ENCODE peak calls at places on chromosome 17, in ten cellular contexts. One of them, this sample, is unnamed. For H3K9me3, the result is how much of the 10 kb centered on the place peaks cover.

GRCh38 chr17:72931635-72932034 is 160.9 kb downstream of the SLC39A11 start:
- DNase-seq in small intestine: peak
- DNase-seq in stomach: no peak
- DNase-seq in SK-N-MC: no peak
- DNase-seq in thoracic aorta: no peak
- DNase-seq in fibroblast of lung: no peak
- DNase-seq in A549: no peak
- DNase-seq in PC-3: no peak
- DNase-seq in iPS DF 6.9: no peak
- DNase-seq in heart right ventricle: no peak
- DNase-seq in this sample: no peak

GRCh38 chr17:47844814-47845453 is 3.9 kb upstream of the SCRN2 start:
- DNase-seq in small intestine: no peak
- DNase-seq in stomach: no peak
- DNase-seq in SK-N-MC: no peak
- DNase-seq in thoracic aorta: no peak
- DNase-seq in fibroblast of lung: no peak
- DNase-seq in A549: no peak
- DNase-seq in PC-3: peak
- DNase-seq in iPS DF 6.9: no peak
- DNase-seq in heart right ventricle: no peak
- DNase-seq in this sample: no peak

GRCh38 chr17:11182430-11182829 is 58.6 kb upstream of the SHISA6 start:
- DNase-seq in small intestine: no peak
- DNase-seq in stomach: no peak
- DNase-seq in SK-N-MC: no peak
- DNase-seq in thoracic aorta: no peak
- DNase-seq in fibroblast of lung: no peak
- DNase-seq in A549: no peak
- DNase-seq in PC-3: no peak
- DNase-seq in iPS DF 6.9: no peak
- DNase-seq in heart right ventricle: no peak
- DNase-seq in this sample: no peak

GRCh38 chr17:57889892-57890856 is 40.3 kb upstream of the MRPS23 start:
- DNase-seq in small intestine: no peak
- DNase-seq in stomach: peak
- DNase-seq in SK-N-MC: no peak
- DNase-seq in thoracic aorta: peak
- DNase-seq in fibroblast of lung: peak
- DNase-seq in A549: peak
- DNase-seq in PC-3: peak
- DNase-seq in iPS DF 6.9: no peak
- DNase-seq in heart right ventricle: peak
- DNase-seq in this sample: no peak

GRCh38 chr17:82449136-82449882 is 1.2 kb downstream of the CYBC1 start:
- DNase-seq in small intestine: peak
- DNase-seq in stomach: peak
- DNase-seq in SK-N-MC: no peak
- DNase-seq in thoracic aorta: no peak
- DNase-seq in fibroblast of lung: no peak
- DNase-seq in A549: no peak
- DNase-seq in PC-3: no peak
- DNase-seq in iPS DF 6.9: no peak
- DNase-seq in heart right ventricle: peak
- DNase-seq in this sample: no peak

GRCh38 chr17:18217412-18218015 is 7.9 kb upstream of the LLGL1 start:
- DNase-seq in small intestine: peak
- DNase-seq in stomach: peak
- DNase-seq in SK-N-MC: no peak
- DNase-seq in thoracic aorta: no peak
- DNase-seq in fibroblast of lung: peak
- DNase-seq in A549: peak
- DNase-seq in PC-3: peak
- DNase-seq in iPS DF 6.9: peak
- DNase-seq in heart right ventricle: peak
- DNase-seq in this sample: no peak

GRCh38 chr17:4258867-4259266 is 4.9 kb downstream of the ANKFY1 start:
- DNase-seq in small intestine: no peak
- DNase-seq in stomach: no peak
- DNase-seq in SK-N-MC: no peak
- DNase-seq in thoracic aorta: no peak
- DNase-seq in fibroblast of lung: no peak
- DNase-seq in A549: no peak
- DNase-seq in PC-3: no peak
- DNase-seq in iPS DF 6.9: no peak
- DNase-seq in heart right ventricle: no peak
- DNase-seq in this sample: no peak

GRCh38 chr17:66964083-66964771 is at the start of gene CACNG4:
- DNase-seq in small intestine: no peak
- DNase-seq in stomach: no peak
- DNase-seq in SK-N-MC: no peak
- DNase-seq in thoracic aorta: no peak
- DNase-seq in fibroblast of lung: no peak
- DNase-seq in A549: no peak
- DNase-seq in PC-3: no peak
- DNase-seq in iPS DF 6.9: no peak
- DNase-seq in heart right ventricle: no peak
- DNase-seq in this sample: no peak

GRCh38 chr17:40016692-40017000 is 1.4 kb downstream of the CSF3 start:
- DNase-seq in small intestine: no peak
- DNase-seq in stomach: no peak
- DNase-seq in SK-N-MC: no peak
- DNase-seq in thoracic aorta: no peak
- DNase-seq in fibroblast of lung: no peak
- DNase-seq in A549: no peak
- DNase-seq in PC-3: no peak
- DNase-seq in iPS DF 6.9: no peak
- DNase-seq in heart right ventricle: no peak
- DNase-seq in this sample: no peak

GRCh38 chr17:40017422-40018080 is 2.3 kb downstream of the CSF3 start:
- DNase-seq in small intestine: no peak
- DNase-seq in stomach: no peak
- DNase-seq in SK-N-MC: no peak
- DNase-seq in thoracic aorta: no peak
- DNase-seq in fibroblast of lung: no peak
- DNase-seq in A549: no peak
- DNase-seq in PC-3: no peak
- DNase-seq in iPS DF 6.9: no peak
- DNase-seq in heart right ventricle: no peak
- DNase-seq in this sample: no peak

GRCh38 chr17:40020146-40020545 is 4.9 kb downstream of the CSF3 start:
- DNase-seq in small intestine: no peak
- DNase-seq in stomach: no peak
- DNase-seq in SK-N-MC: no peak
- DNase-seq in thoracic aorta: no peak
- DNase-seq in fibroblast of lung: no peak
- DNase-seq in A549: no peak
- DNase-seq in PC-3: no peak
- DNase-seq in iPS DF 6.9: no peak
- DNase-seq in heart right ventricle: no peak
- DNase-seq in this sample: no peak

GRCh38 chr17:40019140-40019991 is 4.1 kb downstream of the CSF3 start:
- DNase-seq in small intestine: no peak
- DNase-seq in stomach: no peak
- DNase-seq in SK-N-MC: no peak
- DNase-seq in thoracic aorta: no peak
- DNase-seq in fibroblast of lung: peak
- DNase-seq in A549: no peak
- DNase-seq in PC-3: no peak
- DNase-seq in iPS DF 6.9: no peak
- DNase-seq in heart right ventricle: no peak
- DNase-seq in this sample: peak

DNA sequence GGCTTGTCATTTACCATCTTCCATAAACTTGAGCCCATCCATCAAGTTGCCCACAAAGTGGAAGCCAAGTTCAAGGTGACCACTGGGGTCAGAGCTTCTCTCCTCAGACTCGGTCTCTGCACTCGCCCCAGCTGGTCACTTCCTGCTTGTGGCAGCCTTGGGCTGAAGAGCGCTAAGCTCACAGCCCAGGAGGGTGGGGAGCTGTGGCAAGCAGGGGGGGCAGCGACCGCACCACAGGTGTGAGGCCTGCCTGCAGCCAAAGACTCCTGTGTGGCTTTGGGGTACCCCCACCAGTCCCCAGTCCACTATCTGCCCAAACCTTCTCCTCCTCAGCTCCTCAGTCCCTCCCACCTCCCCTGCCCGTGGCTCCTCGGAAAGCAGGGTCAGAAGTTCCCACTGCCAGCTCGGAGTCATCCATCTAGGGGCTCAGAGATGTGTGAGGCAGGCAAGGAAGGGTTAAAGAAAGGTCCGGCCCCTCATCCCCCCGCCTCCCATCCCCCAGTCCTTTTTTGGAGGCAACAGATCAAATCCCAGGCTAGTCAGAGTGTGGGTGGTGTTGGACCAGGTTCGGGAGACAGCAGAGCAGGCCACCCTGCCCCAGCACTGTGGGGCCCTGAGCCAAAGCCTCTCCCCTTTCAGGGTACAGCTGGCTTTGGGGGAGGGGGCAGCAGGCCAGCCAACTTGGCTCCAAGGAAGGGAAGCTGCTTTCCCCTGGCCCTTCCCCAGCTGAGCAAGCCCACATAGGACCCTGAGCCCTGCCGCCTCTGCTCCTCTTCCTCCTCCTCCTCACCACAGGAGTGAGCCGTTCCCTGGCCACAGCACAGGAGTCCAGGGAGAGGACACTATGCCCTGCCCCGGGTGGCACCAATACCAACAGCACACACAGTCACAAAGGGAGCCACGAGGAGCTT is 3.2 kb downstream of the CSF3 start:
- DNase-seq in small intestine: no peak
- DNase-seq in stomach: no peak
- DNase-seq in SK-N-MC: no peak
- DNase-seq in thoracic aorta: no peak
- DNase-seq in fibroblast of lung: peak
- DNase-seq in A549: no peak
- DNase-seq in PC-3: no peak
- DNase-seq in iPS DF 6.9: peak
- DNase-seq in heart right ventricle: peak
- DNase-seq in this sample: no peak
- H3K4me3 ChIP-seq in small intestine: no peak
- H3K4me3 ChIP-seq in stomach: no peak
- H3K4me3 ChIP-seq in SK-N-MC: no peak
- H3K4me3 ChIP-seq in thoracic aorta: no peak
- H3K4me3 ChIP-seq in fibroblast of lung: no peak
- H3K4me3 ChIP-seq in A549: no peak
- H3K4me3 ChIP-seq in PC-3: no peak
- H3K4me3 ChIP-seq in iPS DF 6.9: no peak
- H3K4me3 ChIP-seq in heart right ventricle: no peak
- H3K4me3 ChIP-seq in this sample: no peak

GRCh38 chr17:70053241-70054234 is 21.5 kb upstream of the KCNJ16 start:
- DNase-seq in small intestine: no peak
- DNase-seq in stomach: no peak
- DNase-seq in SK-N-MC: no peak
- DNase-seq in thoracic aorta: no peak
- DNase-seq in fibroblast of lung: peak
- DNase-seq in A549: no peak
- DNase-seq in PC-3: no peak
- DNase-seq in iPS DF 6.9: no peak
- DNase-seq in heart right ventricle: peak
- DNase-seq in this sample: no peak

GRCh38 chr17:70059076-70059475 is 15.9 kb upstream of the KCNJ16 start:
- DNase-seq in small intestine: no peak
- DNase-seq in stomach: no peak
- DNase-seq in SK-N-MC: no peak
- DNase-seq in thoracic aorta: no peak
- DNase-seq in fibroblast of lung: no peak
- DNase-seq in A549: no peak
- DNase-seq in PC-3: no peak
- DNase-seq in iPS DF 6.9: no peak
- DNase-seq in heart right ventricle: no peak
- DNase-seq in this sample: no peak

GRCh38 chr17:70059649-70060048 is 15.4 kb upstream of the KCNJ16 start:
- DNase-seq in small intestine: no peak
- DNase-seq in stomach: no peak
- DNase-seq in SK-N-MC: no peak
- DNase-seq in thoracic aorta: no peak
- DNase-seq in fibroblast of lung: no peak
- DNase-seq in A549: no peak
- DNase-seq in PC-3: no peak
- DNase-seq in iPS DF 6.9: no peak
- DNase-seq in heart right ventricle: no peak
- DNase-seq in this sample: no peak

GRCh38 chr17:70050931-70051330 is 24.1 kb upstream of the KCNJ16 start:
- DNase-seq in small intestine: no peak
- DNase-seq in stomach: no peak
- DNase-seq in SK-N-MC: no peak
- DNase-seq in thoracic aorta: no peak
- DNase-seq in fibroblast of lung: no peak
- DNase-seq in A549: no peak
- DNase-seq in PC-3: no peak
- DNase-seq in iPS DF 6.9: no peak
- DNase-seq in heart right ventricle: no peak
- DNase-seq in this sample: no peak

GRCh38 chr17:70054961-70055360 is 20.1 kb upstream of the KCNJ16 start:
- DNase-seq in small intestine: no peak
- DNase-seq in stomach: no peak
- DNase-seq in SK-N-MC: no peak
- DNase-seq in thoracic aorta: no peak
- DNase-seq in fibroblast of lung: no peak
- DNase-seq in A549: no peak
- DNase-seq in PC-3: no peak
- DNase-seq in iPS DF 6.9: no peak
- DNase-seq in heart right ventricle: no peak
- DNase-seq in this sample: no peak
- H3K9me3 ChIP-seq in small intestine: under half
- H3K9me3 ChIP-seq in stomach: under half
- H3K9me3 ChIP-seq in SK-N-MC: under half
- H3K9me3 ChIP-seq in thoracic aorta: under half
- H3K9me3 ChIP-seq in fibroblast of lung: under half
- H3K9me3 ChIP-seq in A549: under half
- H3K9me3 ChIP-seq in PC-3: under half
- H3K9me3 ChIP-seq in iPS DF 6.9: under half
- H3K9me3 ChIP-seq in heart right ventricle: under half
- H3K9me3 ChIP-seq in this sample: under half

DNA sequence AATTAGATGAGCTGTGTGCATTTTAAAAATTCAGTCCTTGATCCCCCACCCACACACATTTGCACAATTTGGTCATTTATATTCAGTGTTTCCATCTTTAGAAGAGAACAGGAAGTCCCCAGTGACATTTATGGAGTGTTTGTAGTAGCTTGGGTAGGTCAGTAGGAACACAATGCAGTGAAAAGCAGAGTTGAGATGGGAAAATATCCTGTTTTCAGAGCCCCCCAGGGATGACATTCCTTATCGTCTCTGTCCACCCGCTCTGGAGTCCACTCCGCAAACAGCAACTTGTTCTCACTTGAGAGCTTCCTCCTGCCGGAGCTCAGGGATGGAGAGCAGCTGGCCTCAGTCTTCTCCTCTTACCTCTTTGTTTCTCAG is 332.1 kb downstream of the SEC14L1 start:
- DNase-seq in small intestine: no peak
- DNase-seq in stomach: no peak
- DNase-seq in SK-N-MC: no peak
- DNase-seq in thoracic aorta: no peak
- DNase-seq in fibroblast of lung: no peak
- DNase-seq in A549: no peak
- DNase-seq in PC-3: no peak
- DNase-seq in iPS DF 6.9: no peak
- DNase-seq in heart right ventricle: peak
- DNase-seq in this sample: no peak
- H3K4me3 ChIP-seq in small intestine: no peak
- H3K4me3 ChIP-seq in stomach: no peak
- H3K4me3 ChIP-seq in SK-N-MC: peak
- H3K4me3 ChIP-seq in thoracic aorta: no peak
- H3K4me3 ChIP-seq in fibroblast of lung: no peak
- H3K4me3 ChIP-seq in A549: no peak
- H3K4me3 ChIP-seq in PC-3: no peak
- H3K4me3 ChIP-seq in iPS DF 6.9: no peak
- H3K4me3 ChIP-seq in heart right ventricle: no peak
- H3K4me3 ChIP-seq in this sample: no peak

GRCh38 chr17:22462461-22462860 is 770.1 kb downstream of the KCNJ18 start:
- DNase-seq in small intestine: no peak
- DNase-seq in stomach: no peak
- DNase-seq in SK-N-MC: no peak
- DNase-seq in thoracic aorta: no peak
- DNase-seq in fibroblast of lung: no peak
- DNase-seq in A549: no peak
- DNase-seq in PC-3: no peak
- DNase-seq in iPS DF 6.9: no peak
- DNase-seq in heart right ventricle: no peak
- DNase-seq in this sample: no peak

GRCh38 chr17:22460461-22461063 is 768.2 kb downstream of the KCNJ18 start:
- DNase-seq in small intestine: no peak
- DNase-seq in stomach: no peak
- DNase-seq in SK-N-MC: no peak
- DNase-seq in thoracic aorta: no peak
- DNase-seq in fibroblast of lung: no peak
- DNase-seq in A549: no peak
- DNase-seq in PC-3: no peak
- DNase-seq in iPS DF 6.9: no peak
- DNase-seq in heart right ventricle: no peak
- DNase-seq in this sample: no peak

GRCh38 chr17:22459953-22460350 is 767.6 kb downstream of the KCNJ18 start:
- DNase-seq in small intestine: no peak
- DNase-seq in stomach: no peak
- DNase-seq in SK-N-MC: no peak
- DNase-seq in thoracic aorta: no peak
- DNase-seq in fibroblast of lung: no peak
- DNase-seq in A549: no peak
- DNase-seq in PC-3: no peak
- DNase-seq in iPS DF 6.9: no peak
- DNase-seq in heart right ventricle: no peak
- DNase-seq in this sample: no peak

GRCh38 chr17:22461460-22462145 is 769.3 kb downstream of the KCNJ18 start:
- DNase-seq in small intestine: no peak
- DNase-seq in stomach: no peak
- DNase-seq in SK-N-MC: no peak
- DNase-seq in thoracic aorta: no peak
- DNase-seq in fibroblast of lung: no peak
- DNase-seq in A549: no peak
- DNase-seq in PC-3: no peak
- DNase-seq in iPS DF 6.9: no peak
- DNase-seq in heart right ventricle: no peak
- DNase-seq in this sample: no peak

GRCh38 chr17:22459331-22459952 is 767.1 kb downstream of the KCNJ18 start:
- DNase-seq in small intestine: no peak
- DNase-seq in stomach: no peak
- DNase-seq in SK-N-MC: no peak
- DNase-seq in thoracic aorta: no peak
- DNase-seq in fibroblast of lung: no peak
- DNase-seq in A549: no peak
- DNase-seq in PC-3: no peak
- DNase-seq in iPS DF 6.9: no peak
- DNase-seq in heart right ventricle: no peak
- DNase-seq in this sample: no peak
- H3K9me3 ChIP-seq in small intestine: under half
- H3K9me3 ChIP-seq in stomach: under half
- H3K9me3 ChIP-seq in SK-N-MC: under half
- H3K9me3 ChIP-seq in thoracic aorta: under half
- H3K9me3 ChIP-seq in fibroblast of lung: under half
- H3K9me3 ChIP-seq in A549: under half
- H3K9me3 ChIP-seq in PC-3: under half
- H3K9me3 ChIP-seq in iPS DF 6.9: under half
- H3K9me3 ChIP-seq in heart right ventricle: under half
- H3K9me3 ChIP-seq in this sample: under half